ENCODE peak calls at places on chromosomes 4 and X, in four cellular contexts. H is choroid plexus epithelial cell, G is transverse colon, Q is dorsolateral prefrontal cortex. V is an unnamed sample.
A peak's percentile ranks its signal among the peaks of the same experiment; 100 is the strongest.

GRCh38 chr4:56130609-56131150 is 181.9 kb downstream of the CEP135 start:
- DNase-seq in H (peak; percentile 11), Q (no peak), G (no peak), V (no peak)

GRCh38 chrX:133555796-133556458 is 140.6 kb upstream of the GPC4 start:
- DNase-seq in Q (no peak), H (no peak), G (no peak), V (no peak)

GRCh38 chrX:136780241-136780640 is 491 bp downstream of the ARHGEF6 start:
- DNase-seq in H (no peak), G (no peak), Q (no peak), V (no peak)

GRCh38 chr4:92099851-92100250 is 203.9 kb upstream of the GRID2 start:
- DNase-seq in Q (no peak), H (no peak), G (no peak), V (no peak)

GRCh38 chr4:183987529-183987946 is 82.4 kb downstream of the STOX2 start:
- DNase-seq in G (peak; percentile 66), H (peak; percentile 71), Q (peak; percentile 63), V (no peak)

GRCh38 chrX:10199212-10199611 is 42.4 kb downstream of the CLCN4 start:
- DNase-seq in Q (no peak), G (peak; percentile 29), H (peak; percentile 77), V (no peak)

GRCh38 chr4:69881173-69881773 is 21.3 kb upstream of the SULT1E1 start:
- DNase-seq in Q (no peak), G (peak; percentile 17), H (peak; percentile 86), V (peak; percentile 4)

GRCh38 chr4:184664445-184665210 is 15.1 kb downstream of the PRIMPOL start:
- DNase-seq in H (peak; percentile 56), G (no peak), Q (no peak), V (no peak)

GRCh38 chrX:15838017-15838416 is 16.6 kb downstream of the AP1S2 start:
- DNase-seq in H (no peak), G (no peak), Q (no peak), V (no peak)
- TF ChIP-seq CTCF in H (peak; percentile 25), G (no peak), Q (no peak), V (peak; percentile 8)

GRCh38 chr4:149199594-149199993 is 616.0 kb downstream of the IQCM start:
- DNase-seq in H (no peak), Q (no peak), G (no peak), V (no peak)

DNA sequence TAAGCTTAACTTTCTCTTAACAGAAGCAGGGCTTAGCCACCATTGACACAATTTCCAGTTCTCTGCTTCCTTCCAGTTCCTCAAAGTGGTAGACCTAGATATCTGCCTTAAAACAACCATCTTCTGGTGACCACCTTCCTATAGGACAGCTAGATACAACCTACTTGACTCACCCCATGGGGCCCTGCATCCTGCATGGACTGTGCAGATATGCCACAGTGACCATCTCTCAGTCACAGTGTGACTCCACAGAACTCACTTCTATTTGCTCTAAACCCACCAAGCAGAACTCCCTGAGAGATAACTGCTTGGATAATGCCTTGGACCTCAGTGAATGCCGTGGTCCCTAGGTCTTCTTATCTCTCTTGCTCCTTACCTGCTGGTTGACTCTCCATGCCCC is 621.6 kb downstream of the IQCM start:
- DNase-seq in H (no peak), G (no peak), Q (no peak), V (no peak)
- H3K4me3 ChIP-seq in H (no peak overlapping the region), G (no peak overlapping the region), Q (no peak overlapping the region), V (no peak overlapping the region)

DNA sequence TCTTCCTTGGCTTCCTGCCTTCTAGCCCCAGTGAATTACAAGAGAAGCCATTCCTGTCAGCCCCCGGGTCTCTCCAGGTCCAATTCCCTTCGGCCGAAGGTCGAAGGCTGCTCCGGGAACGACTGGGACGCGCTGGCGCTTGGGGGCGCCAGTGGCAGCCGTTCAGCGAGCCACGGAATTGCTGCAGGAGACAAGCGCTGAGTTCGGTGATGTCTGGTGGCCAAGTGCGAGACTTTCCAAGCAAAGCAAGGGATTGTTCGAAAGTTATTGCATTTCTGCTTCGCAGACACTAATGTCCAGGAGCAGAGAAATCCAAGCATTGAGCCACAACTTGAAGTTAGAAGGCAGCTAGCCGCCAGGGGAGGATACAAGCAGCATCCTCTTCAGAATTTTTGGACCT is 1.1 kb upstream of the DKK2 start:
- DNase-seq in Q (peak; percentile 53), H (peak; percentile 42), G (peak; percentile 8), V (no peak)
- TF ChIP-seq CTCF in Q (peak; percentile 61), H (peak; percentile 70), G (peak; percentile 35), V (peak; percentile 85)

GRCh38 chr4:30718021-30718888 is 1.9 kb upstream of the PCDH7 start:
- DNase-seq in H (peak; percentile 46), Q (no peak), G (peak; percentile 19), V (no peak)

GRCh38 chr4:30720021-30720655 is at the start of gene PCDH7:
- DNase-seq in G (peak; percentile 14), H (peak; percentile 64), Q (no peak), V (no peak)

GRCh38 chr4:30717208-30718020 is 2.8 kb upstream of the PCDH7 start:
- DNase-seq in G (peak; percentile 17), Q (peak; percentile 12), H (peak; percentile 70), V (no peak)

GRCh38 chr4:30719363-30720020 is 677 bp upstream of the PCDH7 start:
- DNase-seq in H (peak; percentile 58), Q (no peak), G (peak; percentile 40), V (no peak)

DNA sequence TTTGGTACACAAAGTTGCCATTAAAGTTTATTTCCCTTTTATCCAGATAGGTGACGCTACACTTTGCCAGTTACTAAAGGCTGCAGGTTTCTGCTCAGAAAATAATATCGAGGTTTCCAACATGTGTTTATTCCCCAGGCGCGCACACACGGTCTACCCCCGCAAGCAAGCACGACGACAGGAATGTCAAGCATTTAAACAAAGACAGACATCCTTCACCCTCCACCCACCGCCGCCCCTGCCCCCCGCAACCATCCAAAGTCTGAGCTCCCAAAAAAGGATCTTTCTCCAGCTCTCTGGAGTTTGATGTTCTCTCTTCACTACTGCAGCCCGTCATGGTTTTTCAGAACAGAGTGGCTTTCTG is 1.3 kb upstream of the PCDH7 start:
- DNase-seq in H (peak; percentile 60), Q (no peak), G (no peak), V (no peak)
- H3K4me3 ChIP-seq in H (peak overlapping the region; percentile 70), Q (peak overlapping the region; percentile 61), G (peak overlapping the region; percentile 61), V (peak overlapping the region; percentile 32)

GRCh38 chrX:115897956-115898355 is 272.6 kb upstream of the AGTR2 start:
- DNase-seq in G (no peak), Q (no peak), H (no peak), V (no peak)

GRCh38 chrX:115900425-115900824 is 270.1 kb upstream of the AGTR2 start:
- DNase-seq in G (no peak), Q (no peak), H (no peak), V (no peak)

GRCh38 chrX:115896362-115896761 is 274.2 kb upstream of the AGTR2 start:
- DNase-seq in G (no peak), Q (no peak), H (no peak), V (no peak)

GRCh38 chrX:115895678-115896329 is 274.7 kb upstream of the AGTR2 start:
- DNase-seq in H (no peak), Q (no peak), G (no peak), V (no peak)

GRCh38 chrX:115898382-115899001 is 272.1 kb upstream of the AGTR2 start:
- DNase-seq in Q (peak; percentile 85), H (peak; percentile 1), G (peak; percentile 89), V (no peak)
- TF ChIP-seq CTCF in Q (peak; percentile 85), H (no peak), G (peak; percentile 37), V (no peak)

DNA sequence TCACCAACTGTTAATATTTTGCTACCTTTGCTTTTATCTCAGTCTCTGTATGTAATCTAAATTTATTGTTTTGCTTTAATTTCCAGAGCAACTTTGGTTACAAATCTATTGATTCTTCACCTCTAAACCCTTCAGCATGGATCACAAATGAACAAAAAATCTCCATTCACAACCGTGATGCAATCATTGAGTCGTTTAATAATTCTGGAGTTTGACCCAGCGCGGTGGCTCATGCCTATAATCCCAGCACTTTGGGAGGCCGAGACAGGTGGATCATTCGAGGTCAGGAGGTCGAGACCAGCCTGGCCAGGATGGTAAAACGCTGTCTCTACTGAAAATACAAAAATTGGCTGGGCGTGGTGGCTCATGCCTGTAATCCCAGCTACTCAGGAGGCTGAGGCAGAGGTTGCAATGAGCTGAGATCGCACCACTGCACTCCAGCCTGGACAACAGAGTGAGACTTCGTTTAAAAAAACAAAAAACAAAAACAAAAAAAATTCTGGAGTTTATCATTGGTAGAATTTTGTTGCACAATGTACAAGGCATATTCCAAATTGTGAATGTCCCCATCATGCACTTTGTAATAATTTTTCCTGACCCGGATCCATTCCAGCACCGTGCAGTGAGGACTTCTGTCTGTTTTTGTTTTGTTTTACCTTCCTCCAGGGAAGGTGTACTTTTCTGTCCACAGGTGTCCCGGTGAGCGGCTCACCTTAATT is 2.3 kb upstream of the IDUA start:
- DNase-seq in Q (no peak), H (no peak), G (no peak), V (no peak)
- H3K4me3 ChIP-seq in Q (no peak overlapping the region), H (no peak overlapping the region), G (no peak overlapping the region), V (no peak overlapping the region)

DNA sequence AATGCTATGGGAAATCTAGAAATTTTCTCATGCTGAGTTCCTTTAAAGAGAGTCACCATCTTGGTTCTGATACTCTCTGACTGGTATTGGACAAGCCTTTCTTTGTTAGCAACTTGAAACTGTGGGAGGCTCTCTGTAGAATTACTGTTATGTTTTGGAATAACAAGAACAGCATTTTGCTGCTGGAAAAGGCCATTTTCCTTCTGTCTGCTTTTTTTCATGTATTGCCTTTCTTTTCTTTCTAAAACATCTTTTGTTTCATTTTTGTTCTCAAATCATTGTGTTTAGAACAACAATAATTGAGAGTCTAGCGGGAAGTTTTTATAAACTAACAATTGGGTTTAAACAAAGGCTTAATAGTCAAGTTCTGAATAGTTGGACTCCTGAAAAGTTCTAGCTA is 87.0 kb downstream of the PDGFRA start:
- DNase-seq in Q (no peak), G (no peak), H (no peak), V (no peak)
- TF ChIP-seq CTCF in Q (no peak), G (no peak), H (no peak), V (no peak)

V was measured in HFF-Myc.